ENCODE peak calls at places on chromosomes 13 and 19, in five cellular contexts. One of them, this sample, is unnamed.
A peak's percentile ranks its signal among the peaks of the same experiment; 100 is the strongest.

GRCh38 chr19:2549701-2550191 is 73.8 kb downstream of the GADD45B start:
- DNase-seq in thoracic aorta: no peak
- DNase-seq in B cell: no peak
- DNase-seq in cardiac fibroblast: peak; percentile 97
- DNase-seq in nephron progenitor cell: no peak
- DNase-seq in this sample: no peak

GRCh38 chr13:69912576-69913074 is 195.0 kb upstream of the ATXN8OS start:
- DNase-seq in thoracic aorta: no peak
- DNase-seq in B cell: no peak
- DNase-seq in cardiac fibroblast: no peak
- DNase-seq in nephron progenitor cell: no peak
- DNase-seq in this sample: no peak

GRCh38 chr19:45769821-45770191 is 754 bp upstream of the SIX5 start:
- DNase-seq in thoracic aorta: no peak
- DNase-seq in B cell: peak; percentile 58
- DNase-seq in cardiac fibroblast: no peak
- DNase-seq in nephron progenitor cell: peak; percentile 52
- DNase-seq in this sample: peak; percentile 69

GRCh38 chr19:33683881-33684549 is 62.3 kb downstream of the CHST8 start:
- DNase-seq in thoracic aorta: no peak
- DNase-seq in B cell: no peak
- DNase-seq in cardiac fibroblast: peak; percentile 31
- DNase-seq in nephron progenitor cell: peak; percentile 91
- DNase-seq in this sample: no peak

GRCh38 chr13:110024646-110024980 is 238.2 kb upstream of the IRS2 start:
- DNase-seq in thoracic aorta: no peak
- DNase-seq in B cell: no peak
- DNase-seq in cardiac fibroblast: no peak
- DNase-seq in nephron progenitor cell: no peak
- DNase-seq in this sample: no peak

GRCh38 chr13:109196896-109197295 is 567.5 kb downstream of the MYO16 start:
- DNase-seq in thoracic aorta: no peak
- DNase-seq in B cell: no peak
- DNase-seq in cardiac fibroblast: no peak
- DNase-seq in nephron progenitor cell: peak; percentile 28
- DNase-seq in this sample: no peak

GRCh38 chr19:36213793-36214387 is 575 bp downstream of the ZNF565 start:
- DNase-seq in thoracic aorta: peak; percentile 14
- DNase-seq in B cell: no peak
- DNase-seq in cardiac fibroblast: peak; percentile 16
- DNase-seq in nephron progenitor cell: no peak
- DNase-seq in this sample: no peak

GRCh38 chr19:5487222-5487621 is 32.0 kb downstream of the ZNRF4 start:
- DNase-seq in thoracic aorta: no peak
- DNase-seq in B cell: no peak
- DNase-seq in cardiac fibroblast: no peak
- DNase-seq in nephron progenitor cell: no peak
- DNase-seq in this sample: no peak

GRCh38 chr19:34484328-34484727 is 2.8 kb downstream of the WTIP start:
- DNase-seq in thoracic aorta: no peak
- DNase-seq in B cell: no peak
- DNase-seq in cardiac fibroblast: no peak
- DNase-seq in nephron progenitor cell: no peak
- DNase-seq in this sample: no peak

GRCh38 chr19:55082023-55082851 is 6.6 kb downstream of the EPS8L1 start:
- DNase-seq in thoracic aorta: no peak
- DNase-seq in B cell: no peak
- DNase-seq in cardiac fibroblast: peak; percentile 61
- DNase-seq in nephron progenitor cell: peak; percentile 60
- DNase-seq in this sample: peak; percentile 42

GRCh38 chr19:42270346-42271044 is 1.4 kb downstream of the CIC start:
- DNase-seq in thoracic aorta: no peak
- DNase-seq in B cell: peak; percentile 61
- DNase-seq in cardiac fibroblast: peak; percentile 67
- DNase-seq in nephron progenitor cell: no peak
- DNase-seq in this sample: peak; percentile 70

GRCh38 chr13:64428196-64428595 is 2801.9 kb downstream of the PCDH9 start:
- DNase-seq in thoracic aorta: no peak
- DNase-seq in B cell: no peak
- DNase-seq in cardiac fibroblast: no peak
- DNase-seq in nephron progenitor cell: no peak
- DNase-seq in this sample: no peak

GRCh38 chr19:4911786-4912672 is 2.7 kb downstream of the UHRF1 start:
- DNase-seq in thoracic aorta: peak; percentile 82
- DNase-seq in B cell: peak; percentile 64
- DNase-seq in cardiac fibroblast: peak; percentile 99
- DNase-seq in nephron progenitor cell: peak; percentile 65
- DNase-seq in this sample: peak; percentile 40

GRCh38 chr19:54014920-54015560 is 23.6 kb downstream of the CACNG6 start:
- DNase-seq in thoracic aorta: no peak
- DNase-seq in B cell: no peak
- DNase-seq in cardiac fibroblast: no peak
- DNase-seq in nephron progenitor cell: peak; percentile 33
- DNase-seq in this sample: no peak

GRCh38 chr13:97245011-97245410 is 22.9 kb downstream of the MBNL2 start:
- DNase-seq in thoracic aorta: no peak
- DNase-seq in B cell: no peak
- DNase-seq in cardiac fibroblast: no peak
- DNase-seq in nephron progenitor cell: no peak
- DNase-seq in this sample: no peak

GRCh38 chr13:80083516-80084085 is 257.3 kb downstream of the SPRY2 start:
- DNase-seq in thoracic aorta: no peak
- DNase-seq in B cell: no peak
- DNase-seq in cardiac fibroblast: peak; percentile 69
- DNase-seq in nephron progenitor cell: no peak
- DNase-seq in this sample: no peak

GRCh38 chr13:38002596-38002995 is 133.0 kb upstream of the TRPC4 start:
- DNase-seq in thoracic aorta: no peak
- DNase-seq in B cell: no peak
- DNase-seq in cardiac fibroblast: no peak
- DNase-seq in nephron progenitor cell: no peak
- DNase-seq in this sample: no peak

GRCh38 chr19:9818175-9818733 is 625 bp downstream of the FBXL12 start:
- DNase-seq in thoracic aorta: no peak
- DNase-seq in B cell: no peak
- DNase-seq in cardiac fibroblast: no peak
- DNase-seq in nephron progenitor cell: no peak
- DNase-seq in this sample: no peak

GRCh38 chr13:97719759-97720158 is 233.7 kb upstream of the IPO5 start:
- DNase-seq in thoracic aorta: no peak
- DNase-seq in B cell: no peak
- DNase-seq in cardiac fibroblast: no peak
- DNase-seq in nephron progenitor cell: no peak
- DNase-seq in this sample: no peak

GRCh38 chr19:47098608-47099007 is 15.0 kb downstream of the ZC3H4 start:
- DNase-seq in thoracic aorta: no peak
- DNase-seq in B cell: no peak
- DNase-seq in cardiac fibroblast: no peak
- DNase-seq in nephron progenitor cell: no peak
- DNase-seq in this sample: no peak

GRCh38 chr19:32809254-32809653 is 60.3 kb downstream of the SLC7A9 start:
- DNase-seq in thoracic aorta: no peak
- DNase-seq in B cell: no peak
- DNase-seq in cardiac fibroblast: no peak
- DNase-seq in nephron progenitor cell: no peak
- DNase-seq in this sample: no peak

GRCh38 chr19:17049711-17050280 is 23.2 kb upstream of the CPAMD8 start:
- DNase-seq in thoracic aorta: no peak
- DNase-seq in B cell: no peak
- DNase-seq in cardiac fibroblast: peak; percentile 54
- DNase-seq in nephron progenitor cell: no peak
- DNase-seq in this sample: no peak

GRCh38 chr13:40345654-40346372 is 320.6 kb downstream of the FOXO1 start:
- DNase-seq in thoracic aorta: no peak
- DNase-seq in B cell: no peak
- DNase-seq in cardiac fibroblast: no peak
- DNase-seq in nephron progenitor cell: no peak
- DNase-seq in this sample: no peak

GRCh38 chr19:4807188-4807587 is 15.7 kb downstream of the FEM1A start:
- DNase-seq in thoracic aorta: no peak
- DNase-seq in B cell: no peak
- DNase-seq in cardiac fibroblast: no peak
- DNase-seq in nephron progenitor cell: no peak
- DNase-seq in this sample: no peak

GRCh38 chr19:1574763-1575162 is 6.6 kb upstream of the MEX3D start:
- DNase-seq in thoracic aorta: no peak
- DNase-seq in B cell: no peak
- DNase-seq in cardiac fibroblast: no peak
- DNase-seq in nephron progenitor cell: no peak
- DNase-seq in this sample: no peak

GRCh38 chr19:40270362-40271089 is 14.6 kb downstream of the AKT2 start:
- DNase-seq in thoracic aorta: no peak
- DNase-seq in B cell: no peak
- DNase-seq in cardiac fibroblast: no peak
- DNase-seq in nephron progenitor cell: no peak
- DNase-seq in this sample: no peak

GRCh38 chr13:110304256-110304655 is 2.7 kb downstream of the COL4A1 start:
- DNase-seq in thoracic aorta: no peak
- DNase-seq in B cell: no peak
- DNase-seq in cardiac fibroblast: peak; percentile 78
- DNase-seq in nephron progenitor cell: no peak
- DNase-seq in this sample: no peak

GRCh38 chr13:113560645-113561416 is 23.7 kb upstream of the TFDP1 start:
- DNase-seq in thoracic aorta: no peak
- DNase-seq in B cell: no peak
- DNase-seq in cardiac fibroblast: no peak
- DNase-seq in nephron progenitor cell: no peak
- DNase-seq in this sample: no peak

GRCh38 chr19:21474671-21475181 is 30.7 kb upstream of the ZNF429 start:
- DNase-seq in thoracic aorta: peak; percentile 20
- DNase-seq in B cell: peak; percentile 67
- DNase-seq in cardiac fibroblast: peak; percentile 48
- DNase-seq in nephron progenitor cell: peak; percentile 80
- DNase-seq in this sample: peak; percentile 75

GRCh38 chr19:21472507-21472906 is 32.9 kb upstream of the ZNF429 start:
- DNase-seq in thoracic aorta: no peak
- DNase-seq in B cell: no peak
- DNase-seq in cardiac fibroblast: no peak
- DNase-seq in nephron progenitor cell: no peak
- DNase-seq in this sample: no peak

GRCh38 chr19:21466627-21467026 is 38.8 kb upstream of the ZNF429 start:
- DNase-seq in thoracic aorta: no peak
- DNase-seq in B cell: no peak
- DNase-seq in cardiac fibroblast: no peak
- DNase-seq in nephron progenitor cell: no peak
- DNase-seq in this sample: no peak

GRCh38 chr19:21463449-21464105 is 41.8 kb upstream of the ZNF429 start:
- DNase-seq in thoracic aorta: no peak
- DNase-seq in B cell: peak; percentile 53
- DNase-seq in cardiac fibroblast: no peak
- DNase-seq in nephron progenitor cell: peak; percentile 63
- DNase-seq in this sample: no peak

GRCh38 chr19:21468791-21469190 is 36.6 kb upstream of the ZNF429 start:
- DNase-seq in thoracic aorta: no peak
- DNase-seq in B cell: no peak
- DNase-seq in cardiac fibroblast: no peak
- DNase-seq in nephron progenitor cell: no peak
- DNase-seq in this sample: no peak
- TF ChIP-seq CTCF in thoracic aorta: no peak
- TF ChIP-seq CTCF in B cell: no peak
- TF ChIP-seq CTCF in cardiac fibroblast: no peak
- TF ChIP-seq CTCF in nephron progenitor cell: no peak
- TF ChIP-seq CTCF in this sample: no peak

GRCh38 chr13:51956717-51957116 is 54.5 kb downstream of the ATP7B start:
- DNase-seq in thoracic aorta: no peak
- DNase-seq in B cell: no peak
- DNase-seq in cardiac fibroblast: no peak
- DNase-seq in nephron progenitor cell: no peak
- DNase-seq in this sample: no peak
- TF ChIP-seq CTCF in thoracic aorta: no peak
- TF ChIP-seq CTCF in B cell: no peak
- TF ChIP-seq CTCF in cardiac fibroblast: no peak
- TF ChIP-seq CTCF in nephron progenitor cell: no peak
- TF ChIP-seq CTCF in this sample: no peak

GRCh38 chr19:14000691-14001365 is 5.3 kb downstream of the RFX1 start:
- DNase-seq in thoracic aorta: no peak
- DNase-seq in B cell: peak; percentile 27
- DNase-seq in cardiac fibroblast: no peak
- DNase-seq in nephron progenitor cell: no peak
- DNase-seq in this sample: no peak
- TF ChIP-seq CTCF in thoracic aorta: no peak
- TF ChIP-seq CTCF in B cell: no peak
- TF ChIP-seq CTCF in cardiac fibroblast: no peak
- TF ChIP-seq CTCF in nephron progenitor cell: no peak
- TF ChIP-seq CTCF in this sample: no peak

GRCh38 chr13:43895940-43896339 is 16.2 kb downstream of the LACC1 start:
- DNase-seq in thoracic aorta: no peak
- DNase-seq in B cell: no peak
- DNase-seq in cardiac fibroblast: no peak
- DNase-seq in nephron progenitor cell: no peak
- DNase-seq in this sample: no peak

GRCh38 chr13:43894438-43894837 is 14.7 kb downstream of the LACC1 start:
- DNase-seq in thoracic aorta: no peak
- DNase-seq in B cell: no peak
- DNase-seq in cardiac fibroblast: no peak
- DNase-seq in nephron progenitor cell: no peak
- DNase-seq in this sample: no peak
- TF ChIP-seq CTCF in thoracic aorta: no peak
- TF ChIP-seq CTCF in B cell: peak; percentile 45
- TF ChIP-seq CTCF in cardiac fibroblast: peak; percentile 19
- TF ChIP-seq CTCF in nephron progenitor cell: peak; percentile 23
- TF ChIP-seq CTCF in this sample: no peak

GRCh38 chr19:12112238-12112637 is 27.9 kb downstream of the ZNF20 start:
- DNase-seq in thoracic aorta: no peak
- DNase-seq in B cell: no peak
- DNase-seq in cardiac fibroblast: no peak
- DNase-seq in nephron progenitor cell: no peak
- DNase-seq in this sample: no peak

GRCh38 chr19:12112701-12113100 is 27.4 kb downstream of the ZNF20 start:
- DNase-seq in thoracic aorta: no peak
- DNase-seq in B cell: no peak
- DNase-seq in cardiac fibroblast: no peak
- DNase-seq in nephron progenitor cell: no peak
- DNase-seq in this sample: no peak

GRCh38 chr19:12113121-12113520 is 27.0 kb downstream of the ZNF20 start:
- DNase-seq in thoracic aorta: no peak
- DNase-seq in B cell: no peak
- DNase-seq in cardiac fibroblast: no peak
- DNase-seq in nephron progenitor cell: no peak
- DNase-seq in this sample: no peak

GRCh38 chr19:12117203-12117970 is 22.8 kb downstream of the ZNF20 start:
- DNase-seq in thoracic aorta: no peak
- DNase-seq in B cell: no peak
- DNase-seq in cardiac fibroblast: no peak
- DNase-seq in nephron progenitor cell: no peak
- DNase-seq in this sample: no peak
- TF ChIP-seq CTCF in thoracic aorta: no peak
- TF ChIP-seq CTCF in B cell: no peak
- TF ChIP-seq CTCF in cardiac fibroblast: no peak
- TF ChIP-seq CTCF in nephron progenitor cell: no peak
- TF ChIP-seq CTCF in this sample: no peak